ENCODE peak calls at places on chromosomes 5 and 9, in ten cellular contexts. L is HCT116, Z is stomach, B is tibial nerve, Y is IMR-90, N is ovary, R is prostate gland, M is heart left ventricle, X is transverse colon, C is adrenal gland. O is an unnamed sample.
A peak's percentile ranks its signal among the peaks of the same experiment; 100 is the strongest.

GRCh38 chr5:93874080-93874479 is 132.7 kb upstream of the POU5F2 start:
- DNase-seq in N (no peak), X (no peak), L (no peak), M (no peak), C (no peak), Z (no peak), Y (peak; percentile 37), R (no peak), B (no peak), O (no peak)

GRCh38 chr5:54514841-54515432 is 2.6 kb upstream of the SNX18 start:
- DNase-seq in X (no peak), B (no peak), Z (no peak), L (no peak), R (no peak), M (no peak), C (no peak), Y (peak; percentile 81), N (no peak), O (no peak)

GRCh38 chr9:4042966-4043365 is 256.9 kb downstream of the GLIS3 start:
- DNase-seq in Y (no peak), N (peak; percentile 28), R (no peak), C (no peak), X (no peak), Z (no peak), L (no peak), B (no peak), M (no peak), O (no peak)

GRCh38 chr5:139982975-139983240 is 60.2 kb downstream of the NRG2 start:
- DNase-seq in M (no peak), Z (no peak), R (no peak), L (no peak), N (no peak), B (no peak), X (no peak), C (no peak), Y (no peak), O (no peak)

GRCh38 chr9:98010450-98010849 is 27.3 kb downstream of the ANP32B start:
- DNase-seq in B (no peak), Z (no peak), X (peak; percentile 51), N (no peak), C (no peak), Y (peak; percentile 64), L (no peak), M (no peak), R (no peak), O (peak; percentile 67)

GRCh38 chr5:36683821-36684434 is 77.5 kb downstream of the SLC1A3 start:
- DNase-seq in Z (no peak), R (no peak), C (no peak), B (no peak), M (peak; percentile 79), L (no peak), X (no peak), N (no peak), Y (peak; percentile 50), O (no peak)

GRCh38 chr5:178115136-178115834 is 2.0 kb downstream of the N4BP3 start:
- DNase-seq in Z (no peak), R (no peak), L (no peak), B (no peak), N (no peak), X (no peak), C (no peak), Y (no peak), M (no peak), O (no peak)

GRCh38 chr5:19987594-19988345 is at the start of gene CDH18:
- DNase-seq in C (peak; percentile 42), L (no peak), M (peak; percentile 18), X (no peak), Y (peak; percentile 38), N (peak; percentile 13), Z (peak; percentile 40), R (peak; percentile 6), B (peak; percentile 15), O (peak; percentile 82)

GRCh38 chr9:93677641-93678136 is 101.3 kb downstream of the PHF2 start:
- DNase-seq in Y (no peak), Z (no peak), B (no peak), M (no peak), L (no peak), X (no peak), N (no peak), C (peak; percentile 11), R (no peak), O (no peak)

GRCh38 chr9:16509946-16510504 is 360.4 kb downstream of the BNC2 start:
- DNase-seq in C (no peak), B (no peak), R (no peak), M (no peak), N (no peak), L (no peak), Y (peak; percentile 81), Z (no peak), X (no peak), O (no peak)

GRCh38 chr5:92554447-92555085 is 1026.5 kb downstream of the NR2F1-AS1 start:
- DNase-seq in X (no peak), L (no peak), M (no peak), Z (no peak), R (no peak), N (no peak), C (no peak), B (no peak), Y (no peak), O (no peak)

GRCh38 chr5:35229076-35230042 is 928 bp downstream of the PRLR start:
- DNase-seq in B (no peak), R (peak; percentile 22), Z (peak; percentile 68), N (peak; percentile 27), C (peak; percentile 50), Y (no peak), M (no peak), L (no peak), X (peak; percentile 62), O (no peak)

GRCh38 chr9:14415947-14416346 is 102.0 kb upstream of the NFIB start:
- DNase-seq in C (no peak), N (no peak), M (no peak), L (no peak), B (no peak), R (no peak), Z (no peak), X (no peak), Y (peak; percentile 92), O (no peak)

GRCh38 chr5:87418506-87418905 is 5.8 kb upstream of the CCNH start:
- DNase-seq in M (no peak), L (no peak), N (no peak), C (no peak), Y (no peak), B (no peak), R (no peak), Z (no peak), X (no peak), O (no peak)

GRCh38 chr5:8473827-8474568 is 605.0 kb downstream of the MTRR start:
- DNase-seq in R (no peak), Z (no peak), B (no peak), Y (no peak), C (no peak), L (no peak), N (no peak), X (no peak), M (no peak), O (no peak)

GRCh38 chr9:81776390-81776789 is 87.0 kb upstream of the TLE1 start:
- DNase-seq in B (no peak), X (peak; percentile 17), M (no peak), R (no peak), L (no peak), N (no peak), Y (no peak), C (no peak), Z (no peak), O (no peak)

GRCh38 chr9:95373069-95373681 is 55.7 kb upstream of the FANCC start:
- DNase-seq in Y (no peak), M (no peak), L (no peak), Z (no peak), B (no peak), C (no peak), R (no peak), N (no peak), X (no peak), O (peak; percentile 47)

GRCh38 chr5:125237026-125237425 is 490.6 kb upstream of the ZNF608 start:
- DNase-seq in N (no peak), C (no peak), R (no peak), B (no peak), L (no peak), M (no peak), Y (no peak), Z (no peak), X (no peak), O (no peak)

GRCh38 chr5:72878854-72879253 is 62.4 kb downstream of the TNPO1 start:
- DNase-seq in N (no peak), Z (no peak), Y (no peak), R (peak; percentile 60), C (no peak), L (no peak), B (no peak), X (no peak), M (no peak), O (no peak)

GRCh38 chr9:109251080-109251775 is 69.6 kb downstream of the EPB41L4B start:
- DNase-seq in N (peak; percentile 64), R (peak; percentile 48), X (peak; percentile 70), M (no peak), L (no peak), Z (peak; percentile 82), B (no peak), Y (peak; percentile 65), C (no peak), O (peak; percentile 68)

GRCh38 chr5:78644129-78644528 is 4.4 kb downstream of the LHFPL2 start:
- DNase-seq in N (no peak), B (no peak), C (no peak), Y (no peak), M (no peak), X (no peak), L (no peak), R (no peak), Z (no peak), O (no peak)

GRCh38 chr5:58617236-58617635 is 34.4 kb downstream of the RAB3C start:
- DNase-seq in Z (no peak), L (no peak), B (no peak), N (no peak), R (no peak), C (no peak), X (no peak), Y (no peak), M (no peak), O (no peak)
- TF ChIP-seq POLR2A in Z (no peak), L (no peak), B (no peak), N (no peak), R (no peak), C (no peak), X (no peak), Y (no peak), M (no peak), O (no peak)

GRCh38 chr5:160685219-160685618 is 166.8 kb downstream of the ATP10B start:
- DNase-seq in X (peak; percentile 83), Y (no peak), N (no peak), M (no peak), C (no peak), B (no peak), R (no peak), L (no peak), Z (no peak), O (no peak)
- TF ChIP-seq POLR2A in X (peak; percentile 95), Y (no peak), N (no peak), M (no peak), C (no peak), B (no peak), R (no peak), L (no peak), Z (no peak), O (no peak)

GRCh38 chr9:34715639-34716215 is 5.8 kb upstream of the CCL21 start:
- DNase-seq in Z (no peak), L (no peak), Y (no peak), N (no peak), X (no peak), R (no peak), B (no peak), C (no peak), M (no peak), O (no peak)
- TF ChIP-seq POLR2A in Z (no peak), L (no peak), Y (no peak), N (no peak), X (no peak), R (no peak), B (no peak), C (no peak), M (no peak), O (no peak)

GRCh38 chr5:135697959-135698345 is 119.2 kb upstream of the CXCL14 start:
- DNase-seq in Y (no peak), L (no peak), Z (no peak), R (no peak), M (no peak), N (no peak), B (no peak), X (no peak), C (no peak), O (no peak)
- TF ChIP-seq POLR2A in Y (no peak), L (no peak), Z (no peak), R (no peak), M (no peak), N (no peak), B (no peak), X (no peak), C (no peak), O (no peak)

O was measured in H54.